ENCODE peak calls at places on chromosomes 6 and 20, in eight cellular contexts. O is RKO; F is Karpas-422; L is RWPE1; J is aorta; P is naive thymus-derived CD8-positive, alpha-beta T cell; N is psoas muscle; D is stimulated activated CD4-positive, alpha-beta T cell treated with anti-CD3 and anti-CD28 coated beads, Interleukin-15, amount 100 ng/mL, for 1 hour. S is an unnamed sample.

GRCh38 chr6:34243901-34244884 is 4.6 kb downstream of the SMIM29 start:
- DNase-seq in O (peak), F (no peak), L (peak), J (peak), P (no peak), N (peak), D (no peak), S (peak)

GRCh38 chr20:19761853-19762252 is 3.8 kb downstream of the RIN2 start:
- DNase-seq in O (no peak), F (peak), L (no peak), J (no peak), P (no peak), N (no peak), D (no peak), S (no peak)

GRCh38 chr20:47747663-47748031 is 37.6 kb downstream of the SULF2 start:
- DNase-seq in O (no peak), F (no peak), L (no peak), J (no peak), P (no peak), N (no peak), D (no peak), S (no peak)

GRCh38 chr6:143872211-143872610 is 7.9 kb downstream of the ZC2HC1B start:
- DNase-seq in O (peak), F (no peak), L (no peak), J (no peak), P (no peak), N (no peak), D (no peak), S (no peak)

GRCh38 chr6:109606362-109606761 is 84.6 kb downstream of the AK9 start:
- DNase-seq in O (no peak), F (no peak), L (no peak), J (no peak), P (no peak), N (no peak), D (no peak), S (no peak)

GRCh38 chr6:53335224-53335994 is 13.3 kb downstream of the ELOVL5 start:
- DNase-seq in O (no peak), F (peak), L (no peak), J (no peak), P (peak), N (no peak), D (peak), S (no peak)

GRCh38 chr6:7882505-7883257 is 27.9 kb downstream of the TXNDC5 start:
- DNase-seq in O (no peak), F (no peak), L (no peak), J (no peak), P (no peak), N (no peak), D (no peak), S (no peak)

GRCh38 chr6:33172307-33173227 is 19.7 kb downstream of the COL11A2 start:
- DNase-seq in O (peak), F (peak), L (peak), J (peak), P (peak), N (peak), D (no peak), S (peak)

GRCh38 chr6:12129523-12129922 is 117.4 kb downstream of the HIVEP1 start:
- DNase-seq in O (no peak), F (no peak), L (no peak), J (no peak), P (no peak), N (no peak), D (no peak), S (no peak)

GRCh38 chr6:133757330-133757729 is 131.6 kb upstream of the TCF21 start:
- DNase-seq in O (no peak), F (no peak), L (no peak), J (no peak), P (no peak), N (no peak), D (no peak), S (no peak)

GRCh38 chr6:154319231-154319858 is 37.3 kb downstream of the IPCEF1 start:
- DNase-seq in O (no peak), F (no peak), L (no peak), J (no peak), P (no peak), N (no peak), D (no peak), S (no peak)

GRCh38 chr20:3045042-3045815 is 623 bp upstream of the MRPS26 start:
- DNase-seq in O (peak), F (peak), L (peak), J (peak), P (peak), N (peak), D (no peak), S (no peak)